ENCODE peak calls at places on chromosome 9, in seven cellular contexts. C, D, Y, Q, V, G and P are unnamed samples.

GRCh38 chr9:108211576-108211975 is 644.2 kb downstream of the ACTL7B start:
- DNase-seq in C (no peak), D (no peak), Y (no peak), Q (no peak), V (no peak), G (no peak), P (no peak)

GRCh38 chr9:98356326-98356725 is 100.9 kb upstream of the TBC1D2 start:
- DNase-seq in C (no peak), D (no peak), Y (no peak), Q (no peak), V (no peak), G (no peak), P (no peak)

GRCh38 chr9:99000480-99001395 is 57.0 kb downstream of the COL15A1 start:
- DNase-seq in C (peak; percentile 34), D (peak; percentile 23), Y (peak; percentile 49), Q (peak; percentile 17), V (peak; percentile 63), G (no peak), P (no peak)

GRCh38 chr9:89497978-89498844 is at the start of gene SEMA4D:
- DNase-seq in C (peak; percentile 53), D (no peak), Y (peak; percentile 95), Q (no peak), V (peak; percentile 76), G (peak; percentile 21), P (peak; percentile 72)

GRCh38 chr9:2307480-2307879 is 292.3 kb downstream of the SMARCA2 start:
- DNase-seq in C (no peak), D (no peak), Y (no peak), Q (no peak), V (no peak), G (no peak), P (peak; percentile 12)

GRCh38 chr9:111178361-111179043 is 140.2 kb upstream of the LPAR1 start:
- DNase-seq in C (no peak), D (no peak), Y (no peak), Q (no peak), V (no peak), G (no peak), P (no peak)

GRCh38 chr9:98533866-98534265 is 174.9 kb downstream of the GABBR2 start:
- DNase-seq in C (no peak), D (no peak), Y (no peak), Q (no peak), V (no peak), G (no peak), P (no peak)

GRCh38 chr9:70043689-70044449 is at the start of gene MAMDC2:
- DNase-seq in C (no peak), D (no peak), Y (peak; percentile 45), Q (no peak), V (no peak), G (no peak), P (no peak)

GRCh38 chr9:104802906-104803305 is 39.0 kb downstream of the NIPSNAP3B start:
- DNase-seq in C (no peak), D (no peak), Y (peak; percentile 46), Q (no peak), V (no peak), G (no peak), P (no peak)

GRCh38 chr9:88889386-88889785 is 101.9 kb upstream of the S1PR3 start:
- DNase-seq in C (no peak), D (no peak), Y (peak; percentile 47), Q (no peak), V (no peak), G (no peak), P (no peak)

GRCh38 chr9:29211681-29212589 is 1638.7 kb upstream of the C9orf72 start:
- DNase-seq in C (no peak), D (no peak), Y (peak; percentile 89), Q (peak; percentile 12), V (no peak), G (no peak), P (no peak)

DNA sequence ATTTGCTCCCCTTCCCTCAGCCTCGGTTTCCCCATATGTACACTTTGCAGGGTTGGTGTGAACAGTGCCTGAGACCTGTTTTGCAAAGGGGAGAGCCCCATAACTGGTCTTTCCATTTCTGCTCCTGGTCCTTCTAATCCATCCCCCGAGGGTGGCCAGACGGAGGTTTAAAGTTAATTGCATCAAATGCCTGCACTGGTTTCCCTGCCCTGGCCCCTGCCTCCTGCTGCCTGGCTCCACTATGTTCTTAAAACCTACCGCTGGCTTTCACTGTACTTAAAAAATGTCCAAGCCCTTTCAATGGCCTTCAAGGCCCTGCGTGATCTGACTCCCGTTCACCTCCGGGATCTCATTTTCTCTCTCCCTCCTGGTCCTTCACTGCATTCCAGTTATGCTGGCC is 183.0 kb downstream of the RGS3 start:
- DNase-seq in C (no peak), D (no peak), Y (no peak), Q (no peak), V (no peak), G (no peak), P (no peak)
- TF ChIP-seq JUND in C (no peak), D (no peak), Y (no peak), Q (no peak), V (no peak), G (no peak), P (no peak)

DNA sequence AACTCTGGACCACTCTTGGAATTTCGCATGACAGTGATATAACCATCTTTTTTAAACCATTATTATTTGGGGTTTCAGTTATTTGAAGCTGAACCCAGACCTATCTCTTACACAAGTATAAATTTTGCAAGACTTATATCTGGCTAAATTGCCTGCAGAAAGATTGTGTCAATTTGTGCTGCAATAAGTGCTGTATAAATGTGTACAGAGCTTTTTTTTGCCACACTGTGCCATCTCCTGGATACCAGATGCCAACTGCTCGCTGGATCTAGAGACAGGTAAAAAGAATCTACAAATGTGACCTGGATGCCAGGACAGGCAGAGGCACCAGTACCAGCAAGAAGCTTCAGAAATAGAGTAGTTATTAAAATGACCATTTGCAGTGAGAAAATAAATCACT is 25.9 kb upstream of the TTC39B start:
- DNase-seq in C (no peak), D (no peak), Y (no peak), Q (no peak), V (no peak), G (no peak), P (no peak)
- TF ChIP-seq JUND in C (no peak), D (no peak), Y (no peak), Q (no peak), V (no peak), G (no peak), P (no peak)

GRCh38 chr9:38094165-38094564 is 25.1 kb upstream of the SHB start:
- DNase-seq in C (no peak), D (no peak), Y (no peak), Q (no peak), V (no peak), G (no peak), P (no peak)
- TF ChIP-seq JUND in C (no peak), D (no peak), Y (no peak), Q (no peak), V (no peak), G (no peak), P (no peak)

DNA sequence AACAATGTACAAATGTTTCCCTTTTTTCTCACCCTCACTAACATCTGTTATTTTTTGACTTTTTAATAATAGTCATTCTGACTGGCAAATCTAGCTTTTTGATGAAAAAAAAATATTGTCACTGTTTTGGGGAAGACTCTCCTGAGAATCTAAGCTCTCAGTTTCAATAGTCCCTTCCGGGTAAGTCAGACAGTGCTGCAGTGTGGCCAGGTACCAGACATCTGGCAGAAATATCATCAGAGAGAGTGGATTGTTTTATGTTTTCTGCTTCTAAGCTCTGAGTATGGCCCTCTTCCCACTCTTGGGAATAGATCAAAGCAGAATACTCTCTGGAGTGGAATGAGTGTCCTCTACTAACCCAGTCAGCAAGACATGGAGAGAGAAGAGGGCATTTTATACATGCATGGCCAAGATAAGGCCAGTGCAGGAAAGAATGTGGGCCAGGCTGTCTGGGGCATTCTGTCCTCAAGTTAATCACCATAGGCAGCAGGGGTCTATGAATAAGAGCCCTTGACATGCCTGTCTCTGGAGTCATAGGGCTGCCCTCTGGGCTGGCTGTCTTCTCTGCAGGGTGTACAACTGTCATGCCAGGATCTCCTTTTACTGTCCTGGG is 38.5 kb upstream of the OR2S2 start:
- DNase-seq in C (no peak), D (no peak), Y (no peak), Q (no peak), V (no peak), G (peak; percentile 17), P (no peak)
- TF ChIP-seq JUND in C (no peak), D (no peak), Y (no peak), Q (no peak), V (no peak), G (peak; percentile 46), P (no peak)

DNA sequence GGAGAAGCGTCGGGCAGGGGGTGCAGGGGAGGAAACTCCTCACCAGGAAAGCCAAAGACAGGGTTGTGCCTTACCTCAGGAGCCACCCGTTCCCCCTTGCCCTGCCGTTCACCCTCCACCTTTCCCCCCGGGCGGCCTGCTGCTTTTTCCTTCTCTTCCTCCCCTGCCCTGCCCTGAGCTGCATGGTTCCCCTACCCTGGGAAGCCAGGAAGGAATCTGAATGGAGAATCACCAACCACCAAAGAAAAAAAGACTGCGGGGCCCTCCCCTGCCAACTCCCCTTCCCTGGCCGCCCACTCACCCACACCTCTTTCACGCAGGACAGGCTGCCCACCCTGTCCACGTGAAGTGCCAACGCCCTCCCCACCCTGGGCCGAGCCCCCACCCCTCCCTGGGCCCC is 815 bp upstream of the NFX1 start:
- DNase-seq in C (no peak), D (no peak), Y (peak; percentile 38), Q (no peak), V (no peak), G (no peak), P (no peak)
- TF ChIP-seq JUND in C (no peak), D (no peak), Y (no peak), Q (no peak), V (no peak), G (no peak), P (no peak)

GRCh38 chr9:37839491-37840461 is 39.2 kb downstream of the DCAF10 start:
- DNase-seq in C (no peak), D (no peak), Y (peak; percentile 17), Q (no peak), V (peak; percentile 37), G (no peak), P (no peak)

GRCh38 chr9:37840560-37841194 is 40.1 kb downstream of the DCAF10 start:
- DNase-seq in C (peak; percentile 1), D (no peak), Y (no peak), Q (no peak), V (peak; percentile 34), G (no peak), P (no peak)

GRCh38 chr9:37835821-37836220 is 35.2 kb downstream of the DCAF10 start:
- DNase-seq in C (no peak), D (no peak), Y (no peak), Q (no peak), V (no peak), G (no peak), P (no peak)

DNA sequence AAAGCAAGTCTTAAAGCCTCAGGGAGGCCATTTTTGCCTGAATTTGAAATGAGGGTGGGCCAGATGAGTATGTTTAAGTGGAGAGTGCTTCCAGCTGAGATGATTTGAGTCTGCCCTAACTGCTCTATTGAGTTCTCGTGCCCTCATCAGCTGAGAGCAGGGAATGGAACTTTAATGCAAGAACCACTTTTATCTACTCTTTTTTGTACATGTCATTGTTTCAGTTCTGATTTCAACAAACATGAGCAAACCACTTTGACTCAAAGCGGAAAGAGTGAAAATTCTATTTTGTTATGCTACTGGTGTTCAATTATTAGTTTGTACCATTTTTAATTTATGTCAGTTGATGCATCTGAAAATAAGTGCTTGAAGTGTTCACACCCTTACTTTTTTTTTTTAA is 35.8 kb downstream of the DCAF10 start:
- DNase-seq in C (no peak), D (peak; percentile 44), Y (no peak), Q (no peak), V (no peak), G (no peak), P (no peak)
- TF ChIP-seq JUND in C (no peak), D (no peak), Y (no peak), Q (no peak), V (no peak), G (no peak), P (no peak)

GRCh38 chr9:94961870-94962269 is 235.4 kb downstream of the AOPEP start:
- DNase-seq in C (no peak), D (no peak), Y (no peak), Q (no peak), V (no peak), G (no peak), P (no peak)
- TF ChIP-seq JUND in C (no peak), D (no peak), Y (no peak), Q (no peak), V (no peak), G (no peak), P (no peak)